ENCODE peak calls at places on chromosomes 16 and 17, in four cellular contexts. P is stomach, G is prostate gland, F is esophagus muscularis mucosa. J is an unnamed sample.

GRCh38 chr17:78438694-78439325 is 60.4 kb downstream of the PGS1 start:
- DNase-seq in P (no peak), G (no peak), F (no peak), J (no peak)

GRCh38 chr17:64343833-64344637 is 46.6 kb downstream of the PECAM1 start:
- DNase-seq in P (peak), G (peak), F (no peak), J (peak)

GRCh38 chr17:49234509-49235080 is 4.0 kb upstream of the PHOSPHO1 start:
- DNase-seq in P (no peak), G (no peak), F (no peak), J (no peak)

GRCh38 chr17:45242015-45242414 is 19.9 kb downstream of the SPATA32 start:
- DNase-seq in P (no peak), G (no peak), F (no peak), J (no peak)

GRCh38 chr17:41539979-41540701 is 12.0 kb upstream of the KRT19 start:
- DNase-seq in P (no peak), G (no peak), F (no peak), J (no peak)

GRCh38 chr17:10735821-10736220 is 6.0 kb upstream of the TMEM220 start:
- DNase-seq in P (no peak), G (no peak), F (no peak), J (no peak)

GRCh38 chr16:85750021-85750826 is 672 bp downstream of the C16orf74 start:
- DNase-seq in P (peak), G (no peak), F (no peak), J (no peak)

GRCh38 chr17:32350662-32351418 is 883 bp downstream of the ZNF207 start:
- DNase-seq in P (peak), G (no peak), F (no peak), J (peak)

GRCh38 chr16:1763521-1764511 is 7.5 kb downstream of the NME3 start:
- DNase-seq in P (no peak), G (no peak), F (no peak), J (no peak)

GRCh38 chr16:62883526-62883925 is 847.3 kb upstream of the CDH8 start:
- DNase-seq in P (no peak), G (no peak), F (no peak), J (no peak)

GRCh38 chr16:2288701-2289100 is 20.8 kb upstream of the RNPS1 start:
- DNase-seq in P (no peak), G (no peak), F (no peak), J (no peak)

GRCh38 chr17:7841622-7842379 is 7.8 kb downstream of the KDM6B start:
- DNase-seq in P (peak), G (peak), F (peak), J (peak)
- TF ChIP-seq POLR2A in P (no peak), G (no peak), F (no peak), J (no peak)

DNA sequence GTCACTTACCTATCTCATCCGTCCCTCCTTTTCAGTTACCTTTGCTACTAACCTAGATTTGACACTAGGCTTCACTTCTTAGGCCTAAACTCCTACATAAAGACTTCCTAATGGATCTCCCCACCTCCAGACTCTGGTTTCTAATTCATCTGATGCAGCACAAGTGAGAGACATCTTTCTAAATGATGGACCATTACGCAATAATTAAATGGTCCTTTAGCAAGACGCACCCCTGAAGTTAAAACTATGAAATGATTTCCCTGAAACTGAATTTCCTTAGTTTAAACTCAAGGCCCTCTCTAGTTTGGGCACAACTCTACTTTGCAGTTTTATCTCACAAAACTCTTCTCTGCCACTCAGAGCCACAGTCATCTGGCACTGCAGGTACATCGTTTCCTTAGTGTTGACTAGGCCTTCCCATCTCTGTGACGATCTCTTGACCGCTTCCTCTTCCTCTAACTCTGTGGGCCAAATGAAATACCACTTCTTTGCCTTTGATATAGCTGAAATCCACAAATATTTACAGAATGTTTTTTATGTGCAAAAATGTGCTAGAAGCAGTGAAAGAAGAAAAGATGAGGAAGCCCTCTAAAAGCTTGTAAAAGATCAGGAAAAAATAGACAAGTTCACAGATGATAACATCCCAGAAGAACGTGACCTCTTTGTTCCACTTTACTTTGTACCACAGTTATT is 3.3 kb downstream of the SYNRG start:
- DNase-seq in P (no peak), G (no peak), F (no peak), J (no peak)
- TF ChIP-seq POLR2A in P (no peak), G (no peak), F (no peak), J (no peak)

GRCh38 chr16:27311897-27312303 is 1.9 kb upstream of the IL4R start:
- DNase-seq in P (no peak), G (no peak), F (no peak), J (no peak)

GRCh38 chr16:27312580-27313421 is 973 bp upstream of the IL4R start:
- DNase-seq in P (no peak), G (no peak), F (no peak), J (no peak)

GRCh38 chr16:27314986-27315332 is 1.2 kb downstream of the IL4R start:
- DNase-seq in P (no peak), G (no peak), F (no peak), J (no peak)

GRCh38 chr16:27314161-27314723 is 468 bp downstream of the IL4R start:
- DNase-seq in P (peak), G (no peak), F (no peak), J (no peak)

DNA sequence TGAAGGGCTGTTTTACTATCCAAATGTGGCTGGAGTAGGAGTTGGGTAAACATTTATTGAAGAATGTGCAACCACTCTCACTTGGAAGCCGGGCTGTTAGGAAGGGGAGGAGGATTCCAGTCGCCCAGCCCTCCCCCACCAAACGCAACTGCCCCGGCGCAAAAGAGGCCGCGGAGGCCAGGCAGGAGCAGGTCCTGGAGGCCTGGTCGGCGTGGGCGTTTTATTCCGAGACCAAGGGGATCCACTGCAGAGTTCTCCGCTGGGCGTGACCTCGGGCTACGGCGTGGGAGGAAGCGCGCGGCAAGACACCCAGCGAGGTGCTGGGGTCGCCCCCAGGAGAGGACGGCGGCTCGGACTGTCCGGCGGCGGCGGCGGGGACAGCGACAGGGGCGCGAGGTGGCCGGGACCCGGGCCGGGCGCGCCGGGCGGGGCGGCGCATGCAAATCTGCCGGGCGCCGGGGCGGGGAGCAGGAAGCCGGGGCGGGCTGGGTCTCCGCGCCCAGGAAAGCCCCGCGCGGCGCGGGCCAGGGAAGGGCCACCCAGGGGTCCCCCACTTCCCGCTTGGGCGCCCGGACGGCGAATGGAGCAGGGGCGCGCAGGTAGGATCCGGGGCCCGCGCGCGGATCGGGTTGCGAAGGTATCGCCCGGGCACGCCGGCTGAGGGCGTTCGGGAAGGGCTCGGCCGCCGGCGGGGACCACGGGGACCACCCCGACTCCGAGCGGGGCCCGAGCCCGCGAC is at the start of gene IL4R:
- DNase-seq in P (peak), G (peak), F (no peak), J (peak)
- TF ChIP-seq POLR2A in P (peak), G (peak), F (peak), J (peak)

GRCh38 chr17:36545465-36546417 is 1.0 kb downstream of the GGNBP2 start:
- DNase-seq in P (peak), G (peak), F (no peak), J (peak)

GRCh38 chr17:36545093-36545464 is 360 bp downstream of the GGNBP2 start:
- DNase-seq in P (no peak), G (no peak), F (peak), J (no peak)

GRCh38 chr17:36544049-36544319 is 735 bp upstream of the GGNBP2 start:
- DNase-seq in P (peak), G (peak), F (no peak), J (no peak)

GRCh38 chr17:36542755-36543154 is 2.0 kb upstream of the GGNBP2 start:
- DNase-seq in P (no peak), G (no peak), F (no peak), J (no peak)

DNA sequence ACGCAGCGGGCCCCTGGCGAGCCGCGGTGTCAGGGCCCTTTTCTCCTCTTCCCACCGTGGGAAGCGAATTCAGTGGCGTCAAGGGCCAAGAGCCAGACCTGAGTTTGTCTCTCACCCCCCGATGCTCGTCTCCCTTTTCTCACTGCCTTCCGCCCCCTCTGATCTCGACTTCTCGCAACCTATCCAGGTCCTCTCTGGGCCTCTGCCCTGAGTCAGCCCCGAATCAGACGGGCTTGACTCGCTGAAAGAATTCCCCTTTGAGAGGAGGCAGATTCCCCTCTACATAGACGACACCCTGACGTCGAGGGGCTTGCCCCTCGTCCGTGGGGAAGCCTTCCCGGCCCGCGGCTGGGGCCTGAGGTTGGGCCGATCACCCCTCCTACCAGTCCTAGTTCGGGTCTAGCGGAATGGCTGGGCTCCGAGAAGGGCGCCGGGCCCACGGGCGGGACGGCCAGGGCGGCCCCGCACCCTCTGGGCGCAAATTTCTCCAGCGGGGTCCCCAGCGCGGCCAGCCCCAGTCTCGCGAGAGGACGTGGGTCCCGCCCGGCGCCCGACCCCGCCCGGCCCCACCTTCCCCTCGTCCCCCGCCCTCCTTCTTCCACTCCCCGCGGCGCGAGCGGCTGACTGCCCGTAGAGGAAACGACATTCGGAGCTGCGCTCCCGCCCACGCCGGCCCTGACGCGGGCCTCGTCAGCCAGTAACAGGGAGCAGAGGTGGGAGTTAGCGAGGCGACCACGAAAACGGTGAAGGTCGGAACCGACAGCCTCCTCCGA is at the start of gene GGNBP2:
- DNase-seq in P (peak), G (peak), F (peak), J (peak)
- TF ChIP-seq POLR2A in P (peak), G (peak), F (peak), J (peak)

GRCh38 chr16:18801197-18801972 is at the start of gene ARL6IP1:
- DNase-seq in P (peak), G (peak), F (peak), J (peak)
- TF ChIP-seq POLR2A in P (peak), G (peak), F (peak), J (peak)

GRCh38 chr17:82022310-82022980 is at the start of gene CENPX:
- DNase-seq in P (no peak), G (no peak), F (no peak), J (no peak)
- TF ChIP-seq POLR2A in P (peak), G (peak), F (peak), J (peak)

GRCh38 chr17:74992223-74992622 is 4.8 kb downstream of the CDR2L start:
- DNase-seq in P (no peak), G (no peak), F (no peak), J (no peak)

GRCh38 chr17:74990581-74991105 is 3.2 kb downstream of the CDR2L start:
- DNase-seq in P (no peak), G (no peak), F (no peak), J (no peak)

GRCh38 chr17:74987909-74988711 is 678 bp downstream of the CDR2L start:
- DNase-seq in P (peak), G (peak), F (peak), J (peak)

GRCh38 chr17:74986206-74986576 is 1.2 kb upstream of the CDR2L start:
- DNase-seq in P (no peak), G (no peak), F (no peak), J (no peak)

DNA sequence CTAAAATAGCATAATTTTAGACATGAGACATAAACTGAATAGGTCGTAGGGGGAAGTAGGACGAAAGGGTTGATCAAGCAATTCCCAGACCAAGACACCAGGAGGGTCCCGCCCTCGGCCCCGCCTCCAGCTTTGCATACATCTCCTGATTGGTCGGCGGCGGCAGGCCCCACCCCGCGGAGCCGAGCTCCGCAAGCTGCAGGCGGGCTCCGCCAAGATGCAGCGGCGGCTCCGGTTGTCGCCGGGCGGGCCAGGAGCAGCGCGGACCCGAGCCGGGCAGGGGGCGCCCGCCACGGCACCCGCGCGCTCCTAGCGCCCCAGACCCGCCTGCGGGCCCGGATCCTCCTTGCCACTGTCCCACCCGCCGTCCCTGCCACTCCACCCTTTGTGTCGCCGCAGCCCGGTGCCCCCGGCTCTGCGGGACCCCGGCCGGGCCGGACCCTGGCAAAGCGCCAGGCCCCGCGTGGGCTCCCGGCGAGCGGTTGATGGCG is at the start of gene CDR2L:
- DNase-seq in P (peak), G (peak), F (peak), J (peak)
- TF ChIP-seq POLR2A in P (no peak), G (peak), F (peak), J (peak)

DNA sequence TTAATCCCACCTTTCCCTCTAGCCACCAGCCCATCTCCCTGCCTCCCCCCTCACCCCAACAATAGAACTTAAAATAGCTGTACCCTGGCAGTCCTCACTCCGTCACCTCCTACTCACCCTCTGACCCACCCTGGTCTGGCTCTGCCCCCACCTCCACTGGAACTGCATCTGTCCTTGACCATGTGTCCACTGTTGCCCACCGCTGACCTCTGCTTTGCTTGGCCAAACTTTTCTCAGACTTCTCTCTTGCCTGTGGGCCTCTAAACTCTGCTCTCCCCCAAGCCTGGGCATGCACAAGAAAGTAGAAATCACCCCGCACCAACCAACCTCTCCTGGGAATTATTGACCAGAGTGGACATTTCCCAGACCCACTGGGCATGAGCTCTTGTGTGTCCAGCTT is 169.8 kb downstream of the WSCD1 start:
- DNase-seq in P (no peak), G (no peak), F (peak), J (no peak)
- TF ChIP-seq POLR2A in P (no peak), G (no peak), F (no peak), J (no peak)

GRCh38 chr17:42677921-42678781 is 1.4 kb upstream of the PLEKHH3 start:
- DNase-seq in P (peak), G (peak), F (peak), J (peak)
- TF ChIP-seq POLR2A in P (no peak), G (peak), F (no peak), J (no peak)

GRCh38 chr16:66977341-66978113 is 10.9 kb upstream of the CES4A start:
- DNase-seq in P (peak), G (peak), F (peak), J (peak)
- TF ChIP-seq POLR2A in P (no peak), G (no peak), F (no peak), J (no peak)

J was measured in tibial nerve.